ENCODE peak calls at places on chromosomes 5 and 9, in six cellular contexts. F is endodermal cell, R is transverse colon, X is AG04449, O is epithelial cell of esophagus, L is neural progenitor cell. P is an unnamed sample.

GRCh38 chr9:111180801-111181200 is 142.5 kb upstream of the LPAR1 start:
- DNase-seq in F (no peak), R (no peak), L (no peak), X (no peak), O (no peak), P (no peak)

GRCh38 chr5:150112211-150113046 is 26.1 kb upstream of the CSF1R start:
- DNase-seq in R (no peak), F (peak; percentile 63), L (peak; percentile 73), O (peak; percentile 77), X (peak; percentile 56), P (peak; percentile 78)

GRCh38 chr9:19023078-19023477 is 9.9 kb downstream of the SAXO1 start:
- DNase-seq in R (no peak), L (no peak), F (no peak), X (no peak), O (no peak), P (no peak)

GRCh38 chr9:18526686-18527085 is 52.7 kb downstream of the ADAMTSL1 start:
- DNase-seq in F (no peak), R (no peak), X (no peak), L (peak; percentile 55), O (no peak), P (no peak)

GRCh38 chr9:36006541-36006940 is 30.2 kb upstream of the RECK start:
- DNase-seq in O (no peak), L (no peak), X (no peak), R (no peak), F (no peak), P (no peak)

GRCh38 chr5:57805170-57805569 is 322.6 kb upstream of the ACTBL2 start:
- DNase-seq in F (no peak), L (no peak), R (no peak), X (no peak), O (no peak), P (no peak)

GRCh38 chr5:83563631-83564030 is 92.1 kb downstream of the VCAN start:
- DNase-seq in L (no peak), R (no peak), F (no peak), O (peak; percentile 39), X (no peak), P (no peak)

GRCh38 chr5:2732850-2733249 is 18.6 kb downstream of the IRX2 start:
- DNase-seq in X (no peak), L (no peak), O (no peak), R (no peak), F (peak; percentile 29), P (no peak)

GRCh38 chr5:39599721-39600431 is 175.1 kb upstream of the DAB2 start:
- DNase-seq in R (no peak), F (no peak), L (peak; percentile 15), X (no peak), O (peak; percentile 52), P (peak; percentile 91)

GRCh38 chr5:157109744-157110143 is 900 bp upstream of the HAVCR2 start:
- DNase-seq in O (no peak), F (no peak), X (no peak), L (no peak), R (no peak), P (no peak)

GRCh38 chr5:91240175-91240574 is 142.9 kb downstream of the ARRDC3 start:
- DNase-seq in L (no peak), O (no peak), F (no peak), X (no peak), R (no peak), P (no peak)

GRCh38 chr5:13339022-13339421 is 605.5 kb downstream of the DNAH5 start:
- DNase-seq in F (no peak), R (no peak), L (no peak), O (peak; percentile 17), X (no peak), P (no peak)

GRCh38 chr9:129174724-129175514 is 3.1 kb downstream of the IER5L start:
- DNase-seq in R (peak; percentile 80), L (peak; percentile 79), X (peak; percentile 66), O (peak; percentile 72), F (peak; percentile 85), P (peak; percentile 91)

GRCh38 chr5:60677831-60678664 is 21.9 kb downstream of the DEPDC1B start:
- DNase-seq in L (peak; percentile 32), F (no peak), X (no peak), R (peak; percentile 85), O (peak; percentile 86), P (peak; percentile 80)

GRCh38 chr5:138276402-138277054 is 2.1 kb upstream of the GFRA3 start:
- DNase-seq in L (no peak), F (no peak), X (no peak), R (no peak), O (no peak), P (no peak)

GRCh38 chr9:93464876-93465275 is 11.5 kb upstream of the FAM120AOS start:
- DNase-seq in F (no peak), X (no peak), O (no peak), R (no peak), L (no peak), P (no peak)

GRCh38 chr5:32542216-32543059 is 42.9 kb upstream of the SUB1 start:
- DNase-seq in L (no peak), O (peak; percentile 64), R (no peak), F (no peak), X (no peak), P (peak; percentile 65)

GRCh38 chr5:74103131-74104023 is 477.4 kb downstream of the ARHGEF28 start:
- DNase-seq in X (no peak), L (no peak), F (no peak), O (peak; percentile 60), R (no peak), P (no peak)

DNA sequence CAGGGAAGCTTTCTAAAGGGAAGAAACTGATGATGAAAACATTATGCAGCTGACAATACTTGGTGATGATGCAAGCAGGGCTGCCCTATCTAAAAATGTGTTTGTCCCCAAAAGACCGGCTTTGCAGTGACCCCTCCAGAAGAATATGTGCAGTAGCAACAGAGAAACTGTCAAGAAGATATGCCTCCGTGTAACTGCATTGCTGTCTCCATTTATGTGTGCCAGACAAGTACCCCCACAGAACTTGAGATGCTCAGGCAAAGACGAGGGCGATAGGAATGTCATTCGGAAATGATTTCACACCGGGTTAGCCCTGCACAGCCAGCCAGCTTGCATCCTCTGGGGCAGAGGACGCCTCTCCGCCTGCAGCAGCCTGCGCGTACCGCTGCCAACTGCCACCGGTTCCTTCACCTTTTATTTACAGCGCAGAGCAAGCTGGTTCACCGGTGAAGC is 2.1 kb downstream of the GABBR2 start:
- DNase-seq in L (no peak), R (no peak), F (no peak), X (no peak), O (peak; percentile 25), P (peak; percentile 36)
- H3K4me3 ChIP-seq in L (peak overlapping the region; percentile 49), R (no peak overlapping the region), F (peak overlapping the region; percentile 71), X (no peak overlapping the region), O (no peak overlapping the region), P (peak overlapping the region; percentile 50)

GRCh38 chr5:69367697-69368279 is 1.5 kb downstream of the AK6 start:
- DNase-seq in R (no peak), L (no peak), F (no peak), X (no peak), O (no peak), P (no peak)

GRCh38 chr5:69372394-69372793 is 2.8 kb downstream of the RAD17 start:
- DNase-seq in X (no peak), O (no peak), L (no peak), R (no peak), F (no peak), P (no peak)

GRCh38 chr5:69368458-69369368 is 607 bp downstream of the AK6 start:
- DNase-seq in F (no peak), X (no peak), R (no peak), L (peak; percentile 39), O (no peak), P (no peak)

GRCh38 chr5:69364850-69365249 is 4.5 kb downstream of the AK6 start:
- DNase-seq in O (no peak), L (no peak), F (no peak), X (no peak), R (no peak), P (peak; percentile 27)

DNA sequence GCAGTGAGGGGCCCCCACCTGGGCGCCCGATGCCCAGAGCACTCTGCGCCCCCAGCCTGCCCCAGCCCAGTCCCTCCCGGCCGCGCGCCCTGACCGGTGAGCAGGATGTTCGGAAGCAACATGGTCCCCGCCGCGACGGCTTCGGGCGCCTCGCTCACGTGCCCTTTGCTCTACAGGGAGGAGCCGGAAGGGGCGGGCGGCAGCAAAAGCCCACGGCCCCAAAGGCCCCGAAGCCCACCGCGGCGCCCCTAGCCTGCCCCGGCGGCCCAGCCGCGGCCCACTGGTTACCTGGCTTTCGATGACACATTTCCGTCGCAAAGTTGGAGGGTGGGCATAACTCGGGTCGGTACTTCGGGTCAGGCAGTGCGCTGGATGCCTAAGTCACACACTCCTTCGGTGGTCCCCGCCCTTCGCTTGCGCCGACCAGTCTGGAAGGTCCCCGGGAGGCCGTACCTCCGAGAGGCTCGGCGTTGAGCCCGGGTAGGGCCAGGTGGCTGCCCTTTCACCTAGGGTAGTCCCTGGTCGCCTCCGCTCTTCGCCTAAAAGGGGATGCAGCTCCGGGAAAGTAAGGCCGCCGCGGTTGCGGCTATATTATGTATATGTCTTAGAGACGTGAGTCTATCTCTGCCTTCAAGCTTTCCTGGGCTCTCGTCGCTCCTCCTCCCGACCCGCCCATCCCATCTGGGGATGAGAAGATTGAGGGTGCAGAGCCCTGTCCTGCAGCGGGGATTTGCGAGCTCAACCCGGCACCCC is at the start of the genes AK6, RAD17 and TAF9:
- DNase-seq in O (peak; percentile 92), R (peak; percentile 94), X (peak; percentile 23), L (peak; percentile 95), F (peak; percentile 97), P (peak; percentile 94)
- TF ChIP-seq CTCF in O (no peak), R (no peak), X (no peak), L (no peak), F (no peak), P (no peak)

GRCh38 chr9:1096155-1096964 is 46.2 kb downstream of the DMRT2 start:
- DNase-seq in O (peak; percentile 78), R (no peak), F (no peak), L (no peak), X (no peak), P (no peak)

GRCh38 chr9:1098551-1098950 is 48.4 kb downstream of the DMRT2 start:
- DNase-seq in O (peak; percentile 77), L (no peak), R (no peak), X (no peak), F (no peak), P (no peak)

GRCh38 chr9:1100192-1100591 is 50.0 kb downstream of the DMRT2 start:
- DNase-seq in X (no peak), R (no peak), F (no peak), L (no peak), O (peak; percentile 58), P (no peak)

GRCh38 chr9:1094749-1095148 is 44.6 kb downstream of the DMRT2 start:
- DNase-seq in L (no peak), R (no peak), F (no peak), O (peak; percentile 82), X (no peak), P (no peak)
- H3K4me3 ChIP-seq in L (no peak overlapping the region), R (no peak overlapping the region), F (no peak overlapping the region), O (no peak overlapping the region), X (no peak overlapping the region), P (no peak overlapping the region)

GRCh38 chr9:112366591-112366990 is 13.3 kb upstream of the HSDL2 start:
- DNase-seq in O (no peak), F (peak; percentile 71), R (no peak), L (no peak), X (no peak), P (no peak)
- TF ChIP-seq CTCF in O (no peak), F (peak; percentile 63), R (no peak), L (peak; percentile 6), X (no peak), P (peak; percentile 17)

DNA sequence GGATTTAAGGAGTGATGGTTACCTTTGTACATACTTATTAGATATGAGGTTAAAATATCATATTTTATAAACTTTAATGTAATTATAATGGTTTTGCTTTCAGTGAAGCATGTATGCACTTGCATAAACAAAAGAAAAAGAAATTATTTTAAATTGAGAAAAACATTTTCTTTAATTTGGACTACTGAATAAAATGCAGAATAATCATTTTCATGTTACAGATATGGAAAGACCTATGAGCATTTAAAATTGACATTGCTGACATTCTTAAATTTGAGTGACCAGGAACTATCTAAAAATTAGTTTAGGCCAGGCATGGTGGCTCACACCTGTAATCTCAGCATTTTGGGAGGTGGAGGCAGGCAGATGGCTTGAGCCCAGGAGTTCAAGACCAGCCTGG is 49.2 kb downstream of the LIX1 start:
- DNase-seq in O (no peak), L (no peak), R (no peak), X (no peak), F (no peak), P (no peak)
- H3K4me3 ChIP-seq in O (no peak overlapping the region), L (no peak overlapping the region), R (no peak overlapping the region), X (no peak overlapping the region), F (no peak overlapping the region), P (no peak overlapping the region)

P was measured in cardiac fibroblast.